ENCODE peak calls at places on chromosomes 13 and 19, in four cellular contexts. H is hepatocyte, C is gastrocnemius medialis, U is prostate gland. Y is an unnamed sample. For H3K27me3, the result is how much of the 10 kb centered on the place peaks cover.

GRCh38 chr13:52156724-52157251 is 2.6 kb downstream of the NEK3 start:
- DNase-seq in U (no peak), H (no peak), C (no peak), Y (no peak)

GRCh38 chr13:29522044-29522685 is 73.3 kb downstream of the SLC7A1 start:
- DNase-seq in C (peak), H (peak), U (no peak), Y (no peak)

GRCh38 chr19:55440411-55441105 is 2.5 kb downstream of the SHISA7 start:
- DNase-seq in C (no peak), H (no peak), U (no peak), Y (no peak)

GRCh38 chr19:38281820-38282566 is 17.6 kb downstream of the SPINT2 start:
- DNase-seq in H (no peak), C (no peak), U (no peak), Y (no peak)

GRCh38 chr13:36323408-36323807 is 22.8 kb downstream of the SPART start:
- DNase-seq in U (no peak), C (no peak), H (no peak), Y (no peak)

GRCh38 chr13:42046448-42046847 is 2.0 kb upstream of the DGKH start:
- DNase-seq in H (no peak), C (no peak), U (no peak), Y (no peak)

GRCh38 chr13:110210604-110210985 is 96.4 kb downstream of the COL4A1 start:
- DNase-seq in C (no peak), U (no peak), H (no peak), Y (no peak)

GRCh38 chr13:64716936-64717335 is 2513.2 kb downstream of the PCDH9 start:
- DNase-seq in C (no peak), U (no peak), H (no peak), Y (no peak)

GRCh38 chr13:33665776-33666175 is 152.2 kb upstream of the RFC3 start:
- DNase-seq in H (no peak), C (no peak), U (no peak), Y (no peak)

GRCh38 chr19:39412100-39412866 is at the start of gene PLEKHG2:
- DNase-seq in U (peak), C (peak), H (peak), Y (peak)

GRCh38 chr13:109454167-109454917 is 332.0 kb downstream of the IRS2 start:
- DNase-seq in U (no peak), C (no peak), H (no peak), Y (no peak)

GRCh38 chr19:16075430-16076153 is 703 bp upstream of the TPM4 start:
- DNase-seq in C (no peak), U (no peak), H (no peak), Y (no peak)

GRCh38 chr13:89380101-89380500 is 1708.9 kb downstream of the SLITRK5 start:
- DNase-seq in C (no peak), U (no peak), H (peak), Y (peak)

GRCh38 chr13:29947839-29948238 is 97.4 kb upstream of the UBL3 start:
- DNase-seq in H (no peak), U (no peak), C (no peak), Y (no peak)

GRCh38 chr19:49738242-49738641 is 24.9 kb downstream of the TSKS start:
- DNase-seq in H (no peak), U (no peak), C (no peak), Y (no peak)

GRCh38 chr19:1852294-1852646 is 4.0 kb upstream of the REXO1 start:
- DNase-seq in C (no peak), U (no peak), H (no peak), Y (no peak)

GRCh38 chr19:47503130-47503822 is 11.6 kb downstream of the NAPA start:
- DNase-seq in C (no peak), U (no peak), H (no peak), Y (no peak)

GRCh38 chr19:49530708-49531107 is 2.9 kb downstream of the RCN3 start:
- DNase-seq in C (no peak), H (no peak), U (no peak), Y (no peak)

GRCh38 chr13:39196957-39197644 is 158.8 kb downstream of the NHLRC3 start:
- DNase-seq in U (no peak), C (no peak), H (no peak), Y (no peak)

GRCh38 chr19:48053856-48054255 is 10.0 kb upstream of the CABP5 start:
- DNase-seq in U (no peak), C (no peak), H (no peak), Y (no peak)

GRCh38 chr13:46795321-46795720 is 1.6 kb downstream of the ESD start:
- DNase-seq in H (no peak), U (no peak), C (no peak), Y (no peak)

DNA sequence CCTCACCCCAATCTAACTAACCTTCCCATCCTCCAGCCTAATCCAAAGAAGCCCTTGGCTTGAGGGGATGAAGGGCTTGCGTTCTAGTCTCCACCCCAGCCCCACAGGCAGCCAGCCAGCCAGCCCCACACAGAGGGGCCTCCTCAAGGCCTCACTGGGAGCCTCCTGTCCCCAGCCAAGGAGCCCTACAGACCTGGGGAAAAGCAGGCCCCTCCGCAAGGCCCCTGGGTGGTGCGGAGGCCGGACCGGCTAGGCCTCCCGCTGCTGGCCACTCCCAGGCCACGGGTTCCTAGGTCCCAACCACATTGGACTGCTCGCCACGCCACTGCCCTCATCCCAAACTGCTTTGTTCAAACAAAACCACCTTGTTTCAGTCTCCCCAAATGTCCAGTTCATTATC is 78.0 kb downstream of the ZIC5 start:
- DNase-seq in H (no peak), U (no peak), C (no peak), Y (no peak)
- H3K27me3 ChIP-seq in H (half or more), U (under half), C (half or more), Y (under half)

DNA sequence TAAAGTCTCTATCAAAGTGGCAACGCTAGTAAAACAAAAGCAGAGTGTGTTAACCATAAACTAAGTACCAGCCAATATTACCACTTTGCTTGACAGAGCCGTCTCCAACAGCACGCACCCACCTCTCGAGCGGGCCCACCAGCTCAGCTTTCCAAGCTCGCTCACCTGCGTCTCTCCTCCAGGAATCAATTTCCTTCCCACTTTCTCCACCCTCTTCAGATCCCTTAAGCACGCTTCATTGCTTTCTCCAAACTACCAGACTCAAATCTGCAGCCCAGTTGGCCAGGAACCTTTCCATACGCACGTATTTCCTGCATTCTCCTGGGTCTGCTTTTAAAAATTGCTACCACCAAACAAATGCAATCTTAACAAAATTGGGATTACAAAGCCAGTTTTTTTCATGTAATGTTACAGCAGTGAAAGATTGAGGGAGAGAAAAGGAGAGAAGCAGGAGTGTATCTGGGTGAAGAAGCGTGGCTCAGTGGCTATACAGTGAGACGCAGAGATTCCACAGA is 1.5 kb downstream of the ENOX1 start:
- DNase-seq in C (no peak), U (no peak), H (no peak), Y (no peak)
- H3K27me3 ChIP-seq in C (under half), U (under half), H (under half), Y (under half)

GRCh38 chr13:78258304-78258703 is 339.7 kb upstream of the EDNRB start:
- DNase-seq in C (no peak), U (no peak), H (no peak), Y (no peak)
- H3K27me3 ChIP-seq in C (under half), U (under half), H (under half), Y (under half)

GRCh38 chr19:4154571-4155312 is 1.3 kb downstream of the CREB3L3 start:
- DNase-seq in U (no peak), C (no peak), H (no peak), Y (no peak)
- H3K27me3 ChIP-seq in U (under half), C (under half), H (under half), Y (under half)

DNA sequence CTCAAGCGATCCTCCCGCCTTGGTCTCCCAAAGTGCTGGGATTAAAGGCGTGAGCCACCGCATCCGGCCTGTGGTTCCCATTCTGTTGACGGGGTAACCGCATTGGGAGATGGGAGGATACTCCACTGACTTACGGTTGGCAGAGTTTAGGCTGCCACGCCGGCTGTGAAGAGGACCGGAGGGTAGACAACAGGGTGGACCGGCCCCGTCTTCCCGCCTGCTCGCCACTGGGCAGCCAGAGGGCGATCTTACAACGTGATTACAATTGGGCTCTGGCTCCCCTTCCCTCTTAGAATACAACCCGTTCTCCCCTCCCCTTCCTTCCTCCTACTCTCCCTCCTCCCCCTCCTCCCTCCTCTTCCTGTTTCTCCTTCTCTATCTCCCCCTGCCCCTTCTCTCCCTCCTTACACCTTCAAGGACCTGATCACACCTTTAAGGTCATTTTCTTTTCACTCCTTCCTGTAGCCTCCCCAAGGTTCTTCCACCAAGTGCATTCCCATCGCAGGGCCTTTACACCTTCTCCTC is 957 bp upstream of the CCDC194 start:
- DNase-seq in H (no peak), C (no peak), U (no peak), Y (no peak)
- H3K27me3 ChIP-seq in H (under half), C (under half), U (under half), Y (under half)

GRCh38 chr13:78608705-78609463 is 5.5 kb upstream of the POU4F1 start:
- DNase-seq in C (no peak), H (no peak), U (no peak), Y (no peak)

GRCh38 chr13:78608254-78608704 is 4.9 kb upstream of the POU4F1 start:
- DNase-seq in H (no peak), U (no peak), C (no peak), Y (no peak)

GRCh38 chr13:78609464-78610205 is 6.3 kb upstream of the POU4F1 start:
- DNase-seq in H (no peak), C (no peak), U (no peak), Y (no peak)

GRCh38 chr13:78611040-78611439 is 7.7 kb upstream of the POU4F1 start:
- DNase-seq in H (no peak), U (no peak), C (no peak), Y (no peak)

GRCh38 chr13:78610381-78610883 is 7.1 kb upstream of the POU4F1 start:
- DNase-seq in H (no peak), U (no peak), C (no peak), Y (no peak)
- H3K27me3 ChIP-seq in H (half or more), U (under half), C (half or more), Y (half or more)

GRCh38 chr19:9932835-9933234 is 3.5 kb downstream of the OLFM2 start:
- DNase-seq in H (no peak), C (no peak), U (no peak), Y (no peak)
- H3K27me3 ChIP-seq in H (under half), C (under half), U (under half), Y (under half)

Y was measured in kidney epithelial cell.